ENCODE peak calls at places on chromosomes 7 and 10, in seven cellular contexts. Z, X, Q, G, L, J and D are unnamed samples.

GRCh38 chr7:2116903-2117680 is 115.7 kb downstream of the MAD1L1 start:
- DNase-seq in Z (no peak), X (no peak), Q (no peak), G (no peak), L (no peak), J (no peak), D (no peak)

GRCh38 chr7:1169409-1170368 is 9.7 kb upstream of the ZFAND2A start:
- DNase-seq in Z (no peak), X (peak; percentile 56), Q (no peak), G (peak; percentile 85), L (peak; percentile 94), J (peak; percentile 91), D (peak; percentile 90)

GRCh38 chr7:19677201-19677600 is 31.6 kb downstream of the POLR1F start:
- DNase-seq in Z (no peak), X (no peak), Q (no peak), G (peak; percentile 19), L (no peak), J (no peak), D (no peak)

GRCh38 chr7:13288516-13288915 is 601.1 kb downstream of the ARL4A start:
- DNase-seq in Z (no peak), X (no peak), Q (no peak), G (no peak), L (no peak), J (no peak), D (no peak)

GRCh38 chr7:112056409-112056808 is 149.8 kb downstream of the DOCK4 start:
- DNase-seq in Z (no peak), X (peak; percentile 27), Q (no peak), G (peak; percentile 25), L (no peak), J (no peak), D (peak; percentile 60)

GRCh38 chr7:22791204-22792158 is 31.2 kb downstream of the TOMM7 start:
- DNase-seq in Z (no peak), X (no peak), Q (no peak), G (no peak), L (no peak), J (no peak), D (no peak)

GRCh38 chr7:87223666-87224065 is 4.1 kb upstream of the TMEM243 start:
- DNase-seq in Z (no peak), X (no peak), Q (no peak), G (no peak), L (no peak), J (no peak), D (no peak)

GRCh38 chr10:29858352-29859267 is 200.8 kb downstream of the JCAD start:
- DNase-seq in Z (peak; percentile 23), X (no peak), Q (no peak), G (no peak), L (peak; percentile 1), J (peak; percentile 60), D (no peak)

GRCh38 chr7:16847381-16847860 is 34.4 kb downstream of the AGR3 start:
- DNase-seq in Z (no peak), X (no peak), Q (no peak), G (no peak), L (no peak), J (no peak), D (no peak)

GRCh38 chr10:100697070-100697469 is 48.3 kb upstream of the PAX2 start:
- DNase-seq in Z (peak; percentile 2), X (no peak), Q (peak; percentile 11), G (no peak), L (no peak), J (no peak), D (peak; percentile 18)

GRCh38 chr7:80135306-80136104 is 874 bp downstream of the GNAI1 start:
- DNase-seq in Z (no peak), X (no peak), Q (no peak), G (no peak), L (peak; percentile 1), J (no peak), D (no peak)

GRCh38 chr10:17961551-17962422 is 10.1 kb downstream of the SLC39A12 start:
- DNase-seq in Z (no peak), X (no peak), Q (no peak), G (peak; percentile 20), L (no peak), J (no peak), D (no peak)

GRCh38 chr10:100562008-100562672 is 26.4 kb downstream of the HIF1AN start:
- DNase-seq in Z (no peak), X (peak; percentile 16), Q (peak; percentile 24), G (peak; percentile 77), L (peak; percentile 90), J (peak; percentile 64), D (peak; percentile 14)

DNA sequence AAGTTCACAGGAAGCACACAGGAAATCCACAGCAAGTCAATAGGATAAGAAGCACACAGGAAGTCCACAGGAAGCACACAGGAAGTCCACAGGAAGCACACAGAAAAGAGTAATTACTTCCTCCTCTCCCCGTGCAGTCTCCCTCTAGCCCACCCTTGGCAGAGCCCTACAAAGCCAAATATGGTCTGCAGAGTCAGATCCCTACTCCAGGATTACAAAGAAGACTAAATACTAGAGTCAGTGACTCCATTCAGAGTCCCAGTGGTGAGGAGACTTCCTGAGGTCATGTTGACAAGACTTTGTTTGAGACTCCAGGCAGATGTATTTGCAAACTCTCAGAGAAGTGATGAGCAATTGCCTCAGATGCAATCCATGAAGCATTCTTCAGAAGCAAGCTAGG is 398.6 kb upstream of the AUTS2 start:
- DNase-seq in Z (no peak), X (no peak), Q (no peak), G (no peak), L (no peak), J (no peak), D (no peak)
- TF ChIP-seq CTCF in Z (no peak), X (no peak), Q (no peak), G (no peak), L (no peak), J (no peak), D (no peak)

GRCh38 chr10:73247509-73248258 is 629 bp upstream of the DNAJC9 start:
- DNase-seq in Z (no peak), X (no peak), Q (no peak), G (peak; percentile 8), L (no peak), J (no peak), D (peak; percentile 36)
- H3K4me3 ChIP-seq in Z (peak overlapping the region; percentile 92), X (peak overlapping the region; percentile 89), Q (peak overlapping the region; percentile 71), G (peak overlapping the region; percentile 88), L (peak overlapping the region; percentile 34), J (peak overlapping the region; percentile 82), D (peak overlapping the region; percentile 96)

GRCh38 chr7:105807363-105807762 is 69.0 kb downstream of the ATXN7L1 start:
- DNase-seq in Z (no peak), X (no peak), Q (no peak), G (no peak), L (no peak), J (no peak), D (peak; percentile 17)
- TF ChIP-seq CTCF in Z (no peak), X (no peak), Q (no peak), G (no peak), L (no peak), J (no peak), D (no peak)

GRCh38 chr10:119285495-119286267 is 78.3 kb downstream of the GRK5 start:
- DNase-seq in Z (no peak), X (no peak), Q (no peak), G (no peak), L (no peak), J (no peak), D (no peak)
- H3K4me3 ChIP-seq in Z (peak overlapping the region; percentile 32), X (peak overlapping the region; percentile 50), Q (no peak overlapping the region), G (peak overlapping the region; percentile 44), L (no peak overlapping the region), J (no peak overlapping the region), D (peak overlapping the region; percentile 7)

DNA sequence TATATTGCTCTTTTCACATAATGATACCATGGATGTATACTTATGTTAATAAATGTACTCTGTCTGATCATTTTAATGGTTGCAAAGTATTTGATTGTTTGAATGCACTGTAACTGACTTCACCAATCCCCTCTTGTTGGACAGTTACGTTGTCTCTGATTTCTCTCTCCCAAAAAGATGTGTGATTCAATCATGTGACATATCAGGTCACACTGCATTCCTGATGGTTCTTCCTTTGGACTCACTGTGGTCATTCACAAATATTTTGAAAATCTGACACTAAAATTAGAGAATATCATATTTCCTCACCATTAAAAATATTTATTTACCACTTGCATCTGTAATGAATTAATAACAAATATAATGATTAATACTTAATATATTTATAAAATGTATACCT is 22.2 kb downstream of the SLC16A12 start:
- DNase-seq in Z (no peak), X (no peak), Q (no peak), G (no peak), L (no peak), J (no peak), D (no peak)
- TF ChIP-seq CTCF in Z (no peak), X (no peak), Q (no peak), G (no peak), L (no peak), J (no peak), D (no peak)

GRCh38 chr10:93501650-93502049 is 5.2 kb downstream of the CEP55 start:
- DNase-seq in Z (no peak), X (no peak), Q (no peak), G (no peak), L (no peak), J (no peak), D (no peak)

GRCh38 chr10:93505075-93505474 is 8.7 kb downstream of the CEP55 start:
- DNase-seq in Z (no peak), X (no peak), Q (no peak), G (no peak), L (no peak), J (no peak), D (no peak)

GRCh38 chr10:93498196-93498595 is 1.8 kb downstream of the CEP55 start:
- DNase-seq in Z (no peak), X (no peak), Q (no peak), G (no peak), L (no peak), J (no peak), D (peak; percentile 41)

DNA sequence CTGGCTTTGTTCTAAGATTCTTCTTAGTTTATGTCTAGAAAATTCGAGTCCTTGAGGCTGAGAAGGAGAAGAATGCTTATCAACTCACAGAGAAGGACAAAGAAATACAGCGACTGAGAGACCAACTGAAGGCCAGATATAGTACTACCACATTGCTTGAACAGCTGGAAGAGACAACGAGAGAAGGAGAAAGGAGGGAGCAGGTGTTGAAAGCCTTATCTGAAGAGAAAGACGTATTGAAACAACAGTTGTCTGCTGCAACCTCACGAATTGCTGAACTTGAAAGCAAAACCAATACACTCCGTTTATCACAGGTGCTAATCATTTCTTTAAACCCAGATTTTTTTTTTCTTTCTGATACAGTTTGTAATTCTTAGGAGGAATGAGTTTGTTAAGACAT is 6.7 kb downstream of the CEP55 start:
- DNase-seq in Z (no peak), X (peak; percentile 33), Q (no peak), G (peak; percentile 60), L (no peak), J (no peak), D (peak; percentile 83)
- H3K4me3 ChIP-seq in Z (no peak overlapping the region), X (peak overlapping the region; percentile 19), Q (no peak overlapping the region), G (peak overlapping the region; percentile 30), L (no peak overlapping the region), J (no peak overlapping the region), D (peak overlapping the region; percentile 44)

GRCh38 chr10:79353000-79353406 is 5.7 kb downstream of the PPIF start:
- DNase-seq in Z (no peak), X (no peak), Q (no peak), G (no peak), L (peak; percentile 74), J (no peak), D (no peak)
- TF ChIP-seq CTCF in Z (no peak), X (no peak), Q (no peak), G (no peak), L (no peak), J (no peak), D (no peak)